ENCODE peak calls at places on chromosomes 12 and 14, in five cellular contexts. One of them, this sample, is unnamed.
A peak's percentile ranks its signal among the peaks of the same experiment; 100 is the strongest.

GRCh38 chr12:109902866-109903265 is 2.8 kb downstream of the TCHP start:
- DNase-seq in neuronal stem cell: no peak
- DNase-seq in IMR-90: no peak
- DNase-seq in H9: no peak
- DNase-seq in mesenchymal stem cell: no peak
- DNase-seq in this sample: no peak

GRCh38 chr12:30813741-30814687 is 59.3 kb upstream of the CAPRIN2 start:
- DNase-seq in neuronal stem cell: no peak
- DNase-seq in IMR-90: peak; percentile 50
- DNase-seq in H9: peak; percentile 4
- DNase-seq in mesenchymal stem cell: peak; percentile 20
- DNase-seq in this sample: no peak

GRCh38 chr14:23079716-23080115 is 15.2 kb downstream of the ACIN1 start:
- DNase-seq in neuronal stem cell: no peak
- DNase-seq in IMR-90: peak; percentile 52
- DNase-seq in H9: no peak
- DNase-seq in mesenchymal stem cell: no peak
- DNase-seq in this sample: no peak

GRCh38 chr12:112978163-112979081 is at the start of gene OAS2:
- DNase-seq in neuronal stem cell: no peak
- DNase-seq in IMR-90: peak; percentile 48
- DNase-seq in H9: no peak
- DNase-seq in mesenchymal stem cell: peak; percentile 57
- DNase-seq in this sample: no peak

GRCh38 chr12:122215789-122216188 is 10.1 kb downstream of the DIABLO start:
- DNase-seq in neuronal stem cell: no peak
- DNase-seq in IMR-90: peak; percentile 59
- DNase-seq in H9: no peak
- DNase-seq in mesenchymal stem cell: no peak
- DNase-seq in this sample: no peak

GRCh38 chr14:102957222-102957621 is 34.8 kb downstream of the AMN start:
- DNase-seq in neuronal stem cell: no peak
- DNase-seq in IMR-90: peak; percentile 57
- DNase-seq in H9: no peak
- DNase-seq in mesenchymal stem cell: no peak
- DNase-seq in this sample: no peak

GRCh38 chr12:112299704-112300103 is 82.5 kb downstream of the HECTD4 start:
- DNase-seq in neuronal stem cell: no peak
- DNase-seq in IMR-90: no peak
- DNase-seq in H9: no peak
- DNase-seq in mesenchymal stem cell: no peak
- DNase-seq in this sample: no peak

GRCh38 chr14:106141242-106142220 is 615.1 kb downstream of the TMEM121 start:
- DNase-seq in neuronal stem cell: no peak
- DNase-seq in IMR-90: no peak
- DNase-seq in H9: no peak
- DNase-seq in mesenchymal stem cell: no peak
- DNase-seq in this sample: no peak

GRCh38 chr12:30450872-30451271 is 244.8 kb downstream of the IPO8 start:
- DNase-seq in neuronal stem cell: no peak
- DNase-seq in IMR-90: no peak
- DNase-seq in H9: no peak
- DNase-seq in mesenchymal stem cell: peak; percentile 55
- DNase-seq in this sample: no peak

GRCh38 chr12:99824900-99825562 is 159.7 kb downstream of the ANKS1B start:
- DNase-seq in neuronal stem cell: no peak
- DNase-seq in IMR-90: no peak
- DNase-seq in H9: no peak
- DNase-seq in mesenchymal stem cell: no peak
- DNase-seq in this sample: no peak

GRCh38 chr12:26870491-26871419 is 37.8 kb upstream of the ITPR2 start:
- DNase-seq in neuronal stem cell: no peak
- DNase-seq in IMR-90: peak; percentile 57
- DNase-seq in H9: no peak
- DNase-seq in mesenchymal stem cell: peak; percentile 29
- DNase-seq in this sample: no peak

GRCh38 chr14:69726761-69727511 is 40.0 kb upstream of the SRSF5 start:
- DNase-seq in neuronal stem cell: peak; percentile 76
- DNase-seq in IMR-90: peak; percentile 58
- DNase-seq in H9: peak; percentile 86
- DNase-seq in mesenchymal stem cell: peak; percentile 70
- DNase-seq in this sample: peak; percentile 93

GRCh38 chr12:20950248-20950647 is 139.7 kb downstream of the SLCO1B3 start:
- DNase-seq in neuronal stem cell: no peak
- DNase-seq in IMR-90: no peak
- DNase-seq in H9: no peak
- DNase-seq in mesenchymal stem cell: peak; percentile 3
- DNase-seq in this sample: no peak

GRCh38 chr14:85310491-85311272 is 219.3 kb upstream of the FLRT2 start:
- DNase-seq in neuronal stem cell: no peak
- DNase-seq in IMR-90: no peak
- DNase-seq in H9: no peak
- DNase-seq in mesenchymal stem cell: no peak
- DNase-seq in this sample: no peak

DNA sequence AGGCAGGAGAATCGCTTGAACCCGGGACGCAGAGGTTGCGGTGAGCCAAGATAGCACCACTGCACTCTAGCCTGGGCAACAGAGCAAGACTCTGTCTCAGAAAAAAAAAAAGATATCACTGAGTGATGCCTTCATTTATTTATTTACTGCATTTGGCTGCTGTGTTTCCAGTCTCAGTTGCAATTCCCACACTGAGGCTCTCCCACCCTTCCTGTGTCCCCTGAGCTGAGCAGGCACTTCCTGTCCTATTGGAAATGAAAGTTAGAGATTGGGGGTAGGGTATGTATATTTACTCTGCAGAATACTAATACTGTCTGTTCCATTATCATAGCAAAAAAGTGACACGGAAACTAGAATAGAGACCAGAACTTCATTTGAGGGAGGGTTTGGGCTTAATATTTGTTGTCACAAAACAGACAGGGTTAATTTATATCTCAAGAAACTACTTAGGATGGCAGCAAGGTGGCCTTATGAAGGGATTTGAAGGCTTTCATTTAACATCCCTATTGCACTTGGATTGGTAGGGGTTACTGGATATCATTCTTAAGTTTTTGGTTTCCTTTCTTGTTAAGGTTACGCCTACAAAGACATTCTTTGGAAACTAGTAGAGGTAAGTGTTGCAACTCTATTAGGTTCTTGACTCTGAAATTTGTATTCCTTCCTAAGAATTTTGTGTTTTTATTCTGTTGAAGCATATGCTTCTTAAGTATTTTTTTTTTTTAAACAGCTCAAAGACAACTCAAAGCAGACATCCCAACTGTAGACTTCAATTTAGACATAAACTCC is 1.4 kb upstream of the RBMS2 start:
- DNase-seq in neuronal stem cell: no peak
- DNase-seq in IMR-90: peak; percentile 8
- DNase-seq in H9: no peak
- DNase-seq in mesenchymal stem cell: peak; percentile 51
- DNase-seq in this sample: no peak
- H2BK15ac ChIP-seq in neuronal stem cell: no peak overlapping the region
- H2BK15ac ChIP-seq in IMR-90: peak overlapping the region; percentile 56
- H2BK15ac ChIP-seq in H9: no peak overlapping the region
- H2BK15ac ChIP-seq in mesenchymal stem cell: no peak overlapping the region
- H2BK15ac ChIP-seq in this sample: no peak overlapping the region

GRCh38 chr12:78829690-78830089 is 34.9 kb upstream of the SYT1 start:
- DNase-seq in neuronal stem cell: no peak
- DNase-seq in IMR-90: no peak
- DNase-seq in H9: no peak
- DNase-seq in mesenchymal stem cell: no peak
- DNase-seq in this sample: no peak
- H2BK15ac ChIP-seq in neuronal stem cell: no peak overlapping the region
- H2BK15ac ChIP-seq in IMR-90: no peak overlapping the region
- H2BK15ac ChIP-seq in H9: no peak overlapping the region
- H2BK15ac ChIP-seq in mesenchymal stem cell: no peak overlapping the region
- H2BK15ac ChIP-seq in this sample: no peak overlapping the region

DNA sequence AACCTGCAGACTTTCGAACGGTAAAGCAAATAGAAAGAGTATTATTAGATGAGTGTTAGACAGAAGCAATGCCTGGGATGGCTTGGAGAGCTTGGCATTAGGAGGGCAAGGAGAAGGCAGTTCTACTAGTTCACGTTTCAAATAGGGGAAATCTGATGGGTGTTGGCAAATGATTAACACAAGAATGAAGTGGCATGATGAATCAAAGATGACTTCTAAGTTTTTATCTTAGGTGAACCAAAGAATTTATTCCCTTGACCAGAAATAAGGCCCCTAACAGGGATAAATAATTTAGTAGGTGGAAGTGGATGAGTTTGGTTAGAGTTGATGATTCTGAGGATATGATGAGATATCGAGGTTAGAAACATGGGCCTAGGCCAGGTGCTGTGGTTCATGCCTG is 38.5 kb downstream of the DRAM1 start:
- DNase-seq in neuronal stem cell: no peak
- DNase-seq in IMR-90: no peak
- DNase-seq in H9: no peak
- DNase-seq in mesenchymal stem cell: no peak
- DNase-seq in this sample: no peak
- H2BK15ac ChIP-seq in neuronal stem cell: no peak overlapping the region
- H2BK15ac ChIP-seq in IMR-90: no peak overlapping the region
- H2BK15ac ChIP-seq in H9: no peak overlapping the region
- H2BK15ac ChIP-seq in mesenchymal stem cell: no peak overlapping the region
- H2BK15ac ChIP-seq in this sample: no peak overlapping the region

GRCh38 chr12:67832155-67832554 is 157.1 kb upstream of the IFNG-AS1 start:
- DNase-seq in neuronal stem cell: no peak
- DNase-seq in IMR-90: no peak
- DNase-seq in H9: no peak
- DNase-seq in mesenchymal stem cell: no peak
- DNase-seq in this sample: no peak

GRCh38 chr12:67829873-67830272 is 159.4 kb upstream of the IFNG-AS1 start:
- DNase-seq in neuronal stem cell: no peak
- DNase-seq in IMR-90: no peak
- DNase-seq in H9: no peak
- DNase-seq in mesenchymal stem cell: no peak
- DNase-seq in this sample: no peak

GRCh38 chr12:67826148-67826547 is 163.1 kb upstream of the IFNG-AS1 start:
- DNase-seq in neuronal stem cell: no peak
- DNase-seq in IMR-90: peak; percentile 29
- DNase-seq in H9: no peak
- DNase-seq in mesenchymal stem cell: no peak
- DNase-seq in this sample: no peak

GRCh38 chr12:67827820-67828383 is 161.3 kb upstream of the IFNG-AS1 start:
- DNase-seq in neuronal stem cell: no peak
- DNase-seq in IMR-90: peak; percentile 99
- DNase-seq in H9: no peak
- DNase-seq in mesenchymal stem cell: peak; percentile 99
- DNase-seq in this sample: no peak

DNA sequence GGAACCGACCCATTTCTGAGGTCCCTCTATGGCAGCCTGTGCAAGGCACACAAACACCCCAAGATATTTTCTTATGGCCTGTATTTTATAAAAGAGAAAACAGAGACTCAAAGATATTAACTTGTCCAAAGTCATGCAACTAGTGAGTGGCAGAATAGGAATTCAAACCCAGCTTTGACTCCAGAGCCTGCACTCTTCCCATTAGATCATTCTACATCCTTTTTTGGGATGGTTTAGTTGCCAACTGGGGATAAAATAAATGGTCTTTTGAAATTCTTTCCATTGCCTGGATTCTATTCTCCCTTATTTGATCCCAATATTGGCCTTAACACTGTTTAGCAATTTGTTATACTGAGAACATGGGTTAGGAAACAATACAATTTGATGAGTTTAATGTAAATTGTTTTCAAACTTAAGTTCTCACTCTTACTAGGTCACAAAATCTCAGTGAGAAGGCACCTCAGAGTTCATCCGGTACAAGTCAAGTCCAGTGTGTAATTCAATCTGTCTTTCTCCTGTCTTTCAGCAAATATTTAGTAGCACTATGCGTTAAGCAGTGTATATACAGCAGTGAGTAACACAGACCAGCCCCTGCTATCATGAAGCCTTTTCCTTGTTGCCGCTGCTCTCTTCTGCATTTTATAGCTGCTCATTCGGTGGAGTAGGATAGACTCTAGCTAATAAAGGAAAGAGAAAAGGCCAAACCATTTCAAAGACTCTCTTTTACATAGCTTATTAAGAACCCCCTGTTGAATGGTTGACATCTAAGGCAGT is 162.1 kb upstream of the IFNG-AS1 start:
- DNase-seq in neuronal stem cell: no peak
- DNase-seq in IMR-90: peak; percentile 66
- DNase-seq in H9: no peak
- DNase-seq in mesenchymal stem cell: peak; percentile 71
- DNase-seq in this sample: no peak
- H2BK15ac ChIP-seq in neuronal stem cell: no peak overlapping the region
- H2BK15ac ChIP-seq in IMR-90: peak overlapping the region; percentile 30
- H2BK15ac ChIP-seq in H9: no peak overlapping the region
- H2BK15ac ChIP-seq in mesenchymal stem cell: no peak overlapping the region
- H2BK15ac ChIP-seq in this sample: no peak overlapping the region

GRCh38 chr12:108473400-108474055 is 41.5 kb upstream of the FICD start:
- DNase-seq in neuronal stem cell: no peak
- DNase-seq in IMR-90: no peak
- DNase-seq in H9: no peak
- DNase-seq in mesenchymal stem cell: no peak
- DNase-seq in this sample: no peak
- H2BK15ac ChIP-seq in neuronal stem cell: no peak overlapping the region
- H2BK15ac ChIP-seq in IMR-90: no peak overlapping the region
- H2BK15ac ChIP-seq in H9: no peak overlapping the region
- H2BK15ac ChIP-seq in mesenchymal stem cell: no peak overlapping the region
- H2BK15ac ChIP-seq in this sample: no peak overlapping the region

GRCh38 chr14:74616996-74617700 is 5.1 kb upstream of the LTBP2 start:
- DNase-seq in neuronal stem cell: no peak
- DNase-seq in IMR-90: no peak
- DNase-seq in H9: no peak
- DNase-seq in mesenchymal stem cell: no peak
- DNase-seq in this sample: no peak
- H2BK15ac ChIP-seq in neuronal stem cell: peak overlapping the region; percentile 94
- H2BK15ac ChIP-seq in IMR-90: peak overlapping the region; percentile 95
- H2BK15ac ChIP-seq in H9: no peak overlapping the region
- H2BK15ac ChIP-seq in mesenchymal stem cell: no peak overlapping the region
- H2BK15ac ChIP-seq in this sample: no peak overlapping the region

GRCh38 chr12:12482150-12482761 is 80.4 kb downstream of the DUSP16 start:
- DNase-seq in neuronal stem cell: no peak
- DNase-seq in IMR-90: no peak
- DNase-seq in H9: no peak
- DNase-seq in mesenchymal stem cell: no peak
- DNase-seq in this sample: no peak
- H2BK15ac ChIP-seq in neuronal stem cell: no peak overlapping the region
- H2BK15ac ChIP-seq in IMR-90: no peak overlapping the region
- H2BK15ac ChIP-seq in H9: no peak overlapping the region
- H2BK15ac ChIP-seq in mesenchymal stem cell: no peak overlapping the region
- H2BK15ac ChIP-seq in this sample: no peak overlapping the region